ENCODE peak calls at places on chromosomes 16 and 17, in five cellular contexts. T is T follicular helper cell; H is activated CD4-positive, alpha-beta T cell treated with anti-CD3 and anti-CD28 coated beads, Interleukin-2, amount 10 ng/mL, durations not matched to agents 24 days and 14 days; Y is brain microvascular endothelial cell; S is EL. I is an unnamed sample.

GRCh38 chr16:12504312-12504711 is 299.4 kb downstream of the CPPED1 start:
- DNase-seq in S (no peak), Y (no peak), T (no peak), H (no peak), I (no peak)

GRCh38 chr17:19248923-19249574 is 11.9 kb downstream of the EPN2 start:
- DNase-seq in Y (peak), H (no peak), T (no peak), S (peak), I (peak)

GRCh38 chr17:67461228-67461780 is 84.2 kb downstream of the PITPNC1 start:
- DNase-seq in Y (no peak), T (no peak), H (peak), S (no peak), I (no peak)

GRCh38 chr17:76491271-76492184 is 9.7 kb downstream of the RHBDF2 start:
- DNase-seq in H (peak), Y (no peak), T (no peak), S (no peak), I (no peak)

GRCh38 chr17:76735586-76736348 is 1.4 kb downstream of the SRSF2 start:
- DNase-seq in Y (no peak), T (no peak), H (no peak), S (no peak), I (peak)

GRCh38 chr16:11254913-11255736 is 879 bp downstream of the SOCS1 start:
- DNase-seq in H (peak), Y (no peak), S (peak), T (peak), I (peak)

GRCh38 chr16:62213763-62214162 is 177.5 kb upstream of the CDH8 start:
- DNase-seq in H (no peak), Y (no peak), S (no peak), T (no peak), I (no peak)

GRCh38 chr17:75844530-75845057 is 390 bp upstream of the UNC13D start:
- DNase-seq in S (no peak), Y (no peak), H (no peak), T (no peak), I (no peak)

GRCh38 chr17:79046501-79047280 is 22.7 kb downstream of the C1QTNF1 start:
- DNase-seq in T (no peak), H (no peak), S (no peak), Y (no peak), I (no peak)

GRCh38 chr16:67943619-67944503 is at the start of gene LCAT:
- DNase-seq in S (no peak), H (no peak), T (no peak), Y (no peak), I (peak)